ENCODE peak calls at places on chromosomes 3 and 15, in five cellular contexts. Z is occipital lobe, S is NCI-H1048, G is NCI-H510A treated with DMSO at 0.1 percent for 48 hours, X is cardiac fibroblast. J is an unnamed sample.

GRCh38 chr3:66598168-66598567 is 97.3 kb upstream of the LRIG1 start:
- DNase-seq in Z (no peak), S (no peak), G (no peak), X (peak), J (no peak)

GRCh38 chr3:74613566-74613965 is 893 bp downstream of the CNTN3 start:
- DNase-seq in Z (no peak), S (no peak), G (peak), X (no peak), J (no peak)

GRCh38 chr3:5476403-5476802 is 288.9 kb downstream of the EDEM1 start:
- DNase-seq in Z (no peak), S (no peak), G (no peak), X (no peak), J (no peak)

GRCh38 chr3:23987376-23987775 is 42.3 kb downstream of the NR1D2 start:
- DNase-seq in Z (no peak), S (no peak), G (no peak), X (peak), J (no peak)

GRCh38 chr3:128554100-128554464 is 61.1 kb upstream of the GATA2 start:
- DNase-seq in Z (no peak), S (no peak), G (no peak), X (peak), J (peak)

GRCh38 chr15:64653757-64654156 is 121.6 kb downstream of the RBPMS2 start:
- DNase-seq in Z (no peak), S (no peak), G (no peak), X (peak), J (peak)

GRCh38 chr15:85048430-85048829 is 66.8 kb downstream of the PDE8A start:
- DNase-seq in Z (no peak), S (no peak), G (peak), X (peak), J (no peak)

GRCh38 chr3:139457066-139457465 is 19.2 kb downstream of the RBP2 start:
- DNase-seq in Z (no peak), S (no peak), G (no peak), X (no peak), J (no peak)

GRCh38 chr3:63333815-63334214 is 55.7 kb downstream of the SYNPR start:
- DNase-seq in Z (no peak), S (no peak), G (no peak), X (peak), J (peak)

GRCh38 chr15:81544385-81544784 is 170.4 kb upstream of the TMC3 start:
- DNase-seq in Z (no peak), S (no peak), G (no peak), X (no peak), J (no peak)

GRCh38 chr3:129016366-129016724 is 15.2 kb downstream of the EFCC1 start:
- DNase-seq in Z (no peak), S (no peak), G (peak), X (no peak), J (no peak)

GRCh38 chr3:66997560-66998074 is 490 bp upstream of the KBTBD8 start:
- DNase-seq in Z (peak), S (no peak), G (no peak), X (peak), J (peak)

GRCh38 chr3:29281265-29282228 is 676 bp downstream of the RBMS3 start:
- DNase-seq in Z (no peak), S (no peak), G (no peak), X (peak), J (no peak)

GRCh38 chr3:154324919-154325318 is 632 bp upstream of the DHX36 start:
- DNase-seq in Z (no peak), S (peak), G (no peak), X (no peak), J (no peak)

GRCh38 chr3:183725387-183725786 is 27.8 kb downstream of the YEATS2 start:
- DNase-seq in Z (no peak), S (no peak), G (no peak), X (no peak), J (no peak)

GRCh38 chr15:42036991-42037390 is 16.1 kb upstream of the PLA2G4E start:
- DNase-seq in Z (no peak), S (no peak), G (no peak), X (no peak), J (no peak)

GRCh38 chr3:66195347-66195783 is 25.4 kb upstream of the SLC25A26 start:
- DNase-seq in Z (peak), S (no peak), G (no peak), X (peak), J (no peak)

GRCh38 chr15:43423793-43424192 is 52.9 kb downstream of the TUBGCP4 start:
- DNase-seq in Z (no peak), S (no peak), G (no peak), X (no peak), J (no peak)

GRCh38 chr3:23959147-23959900 is 14.2 kb downstream of the NR1D2 start:
- DNase-seq in Z (no peak), S (no peak), G (no peak), X (peak), J (peak)

GRCh38 chr3:187922704-187923393 is 177.6 kb upstream of the BCL6 start:
- DNase-seq in Z (no peak), S (no peak), G (no peak), X (peak), J (no peak)

GRCh38 chr15:70099966-70100494 is 2.3 kb upstream of the TLE3 start:
- DNase-seq in Z (no peak), S (no peak), G (no peak), X (no peak), J (no peak)

GRCh38 chr3:25573386-25574171 is 91.1 kb downstream of the TOP2B start:
- DNase-seq in Z (no peak), S (no peak), G (no peak), X (peak), J (no peak)

GRCh38 chr15:66703540-66703941 is 1.5 kb downstream of the SMAD6 start:
- DNase-seq in Z (no peak), S (no peak), G (no peak), X (peak), J (no peak)

GRCh38 chr3:148084931-148085330 is 612.8 kb upstream of the AGTR1 start:
- DNase-seq in Z (no peak), S (no peak), G (no peak), X (no peak), J (no peak)

GRCh38 chr3:117814975-117815374 is 1105.4 kb downstream of the TUSC7 start:
- DNase-seq in Z (no peak), S (no peak), G (no peak), X (peak), J (peak)

GRCh38 chr3:69902386-69902785 is 97.1 kb upstream of the SAMMSON start:
- DNase-seq in Z (no peak), S (no peak), G (no peak), X (no peak), J (no peak)

GRCh38 chr3:50428007-50428633 is 68.8 kb upstream of the TMEM115 start:
- DNase-seq in Z (no peak), S (no peak), G (no peak), X (no peak), J (no peak)

GRCh38 chr3:47016934-47017435 is 37.5 kb downstream of the NBEAL2 start:
- DNase-seq in Z (no peak), S (no peak), G (no peak), X (peak), J (peak)

GRCh38 chr3:175526609-175527280 is 667.6 kb downstream of the NAALADL2 start:
- DNase-seq in Z (no peak), S (no peak), G (no peak), X (peak), J (no peak)

GRCh38 chr15:57708047-57708446 is 1.5 kb downstream of the POLR2M start:
- DNase-seq in Z (no peak), S (no peak), G (no peak), X (peak), J (peak)

GRCh38 chr15:95684693-95685115 is 645.8 kb upstream of the NR2F2 start:
- DNase-seq in Z (no peak), S (no peak), G (no peak), X (peak), J (peak)

GRCh38 chr3:118354556-118354955 is 680.1 kb downstream of the IGSF11 start:
- DNase-seq in Z (no peak), S (no peak), G (no peak), X (no peak), J (no peak)

GRCh38 chr3:157581331-157581730 is 78.1 kb upstream of the VEPH1 start:
- DNase-seq in Z (no peak), S (no peak), G (no peak), X (peak), J (no peak)

GRCh38 chr3:77125934-77126333 is 86.0 kb downstream of the ROBO2 start:
- DNase-seq in Z (no peak), S (no peak), G (no peak), X (no peak), J (no peak)

GRCh38 chr3:52022323-52023100 is 26.8 kb upstream of the RPL29 start:
- DNase-seq in Z (peak), S (no peak), G (no peak), X (no peak), J (no peak)

GRCh38 chr3:50652709-50653108 is 22.0 kb upstream of the DOCK3 start:
- DNase-seq in Z (no peak), S (no peak), G (no peak), X (peak), J (peak)

J was measured in RKO.